ENCODE peak calls at places on chromosomes 16 and 17, in seven cellular contexts. K, H, L, D, P, Q and M are unnamed samples. For H3K36me3, the result is how much of the 10 kb centered on the place peaks cover.

GRCh38 chr17:53543363-53543927 is 279.3 kb upstream of the KIF2B start:
- DNase-seq in K (no peak), H (no peak), L (no peak), D (no peak), P (no peak), Q (no peak), M (no peak)

GRCh38 chr17:63841350-63842172 is 924 bp downstream of the SMARCD2 start:
- DNase-seq in K (peak), H (peak), L (no peak), D (peak), P (peak), Q (peak), M (peak)

GRCh38 chr17:31456814-31457213 is 65.3 kb downstream of the RAB11FIP4 start:
- DNase-seq in K (no peak), H (no peak), L (no peak), D (no peak), P (no peak), Q (no peak), M (no peak)

GRCh38 chr17:40886090-40886489 is 1.0 kb upstream of the KRT20 start:
- DNase-seq in K (no peak), H (no peak), L (no peak), D (no peak), P (no peak), Q (no peak), M (no peak)

GRCh38 chr17:14304222-14304844 is 3.5 kb downstream of the HS3ST3B1 start:
- DNase-seq in K (no peak), H (no peak), L (no peak), D (no peak), P (no peak), Q (no peak), M (no peak)

GRCh38 chr17:41695954-41696720 is 7.5 kb downstream of the EIF1 start:
- DNase-seq in K (peak), H (peak), L (peak), D (peak), P (peak), Q (no peak), M (no peak)

GRCh38 chr17:18261146-18261515 is 669 bp downstream of the MIEF2 start:
- DNase-seq in K (peak), H (peak), L (no peak), D (peak), P (peak), Q (peak), M (peak)

GRCh38 chr16:23408242-23409201 is 44.5 kb downstream of the COG7 start:
- DNase-seq in K (no peak), H (no peak), L (no peak), D (no peak), P (peak), Q (peak), M (no peak)

GRCh38 chr17:1493291-1493980 is 950 bp upstream of the MYO1C start:
- DNase-seq in K (no peak), H (no peak), L (no peak), D (no peak), P (no peak), Q (peak), M (peak)

GRCh38 chr17:6306820-6307219 is 128.1 kb downstream of the AIPL1 start:
- DNase-seq in K (no peak), H (no peak), L (no peak), D (no peak), P (no peak), Q (no peak), M (no peak)

GRCh38 chr17:58289869-58290268 is 9.1 kb upstream of the MPO start:
- DNase-seq in K (peak), H (no peak), L (no peak), D (no peak), P (no peak), Q (no peak), M (no peak)

GRCh38 chr17:42608692-42609181 is 437 bp downstream of the RETREG3 start:
- DNase-seq in K (no peak), H (peak), L (no peak), D (peak), P (peak), Q (peak), M (no peak)

GRCh38 chr16:53809088-53809951 is 105.4 kb downstream of the FTO start:
- DNase-seq in K (no peak), H (no peak), L (no peak), D (no peak), P (no peak), Q (no peak), M (no peak)

GRCh38 chr17:35844547-35844946 is 24.1 kb downstream of the HEATR9 start:
- DNase-seq in K (no peak), H (no peak), L (no peak), D (no peak), P (no peak), Q (no peak), M (no peak)

GRCh38 chr16:801584-802363 is 1.2 kb upstream of the GNG13 start:
- DNase-seq in K (peak), H (no peak), L (no peak), D (no peak), P (no peak), Q (no peak), M (no peak)

GRCh38 chr17:48544356-48545021 is 420 bp downstream of the HOXB2 start:
- DNase-seq in K (peak), H (no peak), L (peak), D (peak), P (peak), Q (peak), M (peak)

GRCh38 chr17:81412490-81413093 is 17.3 kb downstream of the BAHCC1 start:
- DNase-seq in K (peak), H (no peak), L (peak), D (no peak), P (no peak), Q (peak), M (no peak)

GRCh38 chr16:58125041-58125440 is 4.1 kb downstream of the CFAP20 start:
- DNase-seq in K (no peak), H (no peak), L (no peak), D (no peak), P (no peak), Q (no peak), M (no peak)

GRCh38 chr17:82871056-82871775 is 31.4 kb upstream of the ZNF750 start:
- DNase-seq in K (no peak), H (peak), L (no peak), D (no peak), P (peak), Q (no peak), M (no peak)

GRCh38 chr17:40303009-40303657 is 5.8 kb upstream of the RARA start:
- DNase-seq in K (peak), H (peak), L (peak), D (no peak), P (peak), Q (no peak), M (no peak)

GRCh38 chr17:40343126-40344119 is 21.1 kb downstream of the GJD3 start:
- DNase-seq in K (no peak), H (no peak), L (no peak), D (no peak), P (no peak), Q (peak), M (peak)

GRCh38 chr17:76193616-76194015 is 46.7 kb downstream of the RNF157 start:
- DNase-seq in K (peak), H (no peak), L (peak), D (no peak), P (peak), Q (no peak), M (no peak)

GRCh38 chr16:67400901-67401300 is 7.6 kb upstream of the TPPP3 start:
- DNase-seq in K (no peak), H (no peak), L (no peak), D (no peak), P (no peak), Q (no peak), M (no peak)

GRCh38 chr16:11354733-11355574 is 9.7 kb downstream of the RMI2 start:
- DNase-seq in K (no peak), H (peak), L (peak), D (peak), P (no peak), Q (no peak), M (peak)

GRCh38 chr16:67837811-67838210 is 4.3 kb upstream of the THAP11 start:
- DNase-seq in K (no peak), H (no peak), L (no peak), D (no peak), P (no peak), Q (no peak), M (no peak)

GRCh38 chr16:80620656-80621605 is 80.1 kb downstream of the DYNLRB2 start:
- DNase-seq in K (no peak), H (no peak), L (no peak), D (no peak), P (no peak), Q (no peak), M (no peak)

GRCh38 chr16:57508084-57508425 is 21.8 kb upstream of the DOK4 start:
- DNase-seq in K (no peak), H (no peak), L (no peak), D (no peak), P (no peak), Q (no peak), M (no peak)

GRCh38 chr17:59812139-59812538 is 80.6 kb downstream of the TUBD1 start:
- DNase-seq in K (no peak), H (no peak), L (no peak), D (no peak), P (no peak), Q (no peak), M (no peak)

GRCh38 chr17:36859003-36859300 is 78.3 kb upstream of the LHX1 start:
- DNase-seq in K (no peak), H (no peak), L (no peak), D (no peak), P (no peak), Q (no peak), M (no peak)

GRCh38 chr17:61354895-61355294 is 44.7 kb upstream of the TBX2 start:
- DNase-seq in K (no peak), H (no peak), L (no peak), D (no peak), P (peak), Q (no peak), M (no peak)

GRCh38 chr17:19331134-19331533 is 31.4 kb downstream of the B9D1 start:
- DNase-seq in K (no peak), H (no peak), L (no peak), D (no peak), P (no peak), Q (no peak), M (no peak)

GRCh38 chr16:78515421-78515820 is 416.0 kb downstream of the WWOX start:
- DNase-seq in K (no peak), H (no peak), L (no peak), D (no peak), P (no peak), Q (no peak), M (no peak)

GRCh38 chr17:35129154-35129972 is 7.9 kb downstream of the FNDC8 start:
- DNase-seq in K (no peak), H (no peak), L (no peak), D (no peak), P (no peak), Q (no peak), M (no peak)

GRCh38 chr16:15610369-15610871 is 32.5 kb downstream of the MARF1 start:
- DNase-seq in K (no peak), H (no peak), L (no peak), D (no peak), P (no peak), Q (no peak), M (no peak)

GRCh38 chr16:27222499-27223225 is 19.3 kb downstream of the KDM8 start:
- DNase-seq in K (no peak), H (no peak), L (no peak), D (no peak), P (no peak), Q (peak), M (no peak)

GRCh38 chr17:8867361-8867981 is at the start of gene PIK3R6:
- DNase-seq in K (no peak), H (no peak), L (no peak), D (no peak), P (no peak), Q (no peak), M (no peak)

GRCh38 chr16:12395266-12395665 is 408.4 kb downstream of the CPPED1 start:
- DNase-seq in K (no peak), H (no peak), L (no peak), D (no peak), P (no peak), Q (no peak), M (no peak)

DNA sequence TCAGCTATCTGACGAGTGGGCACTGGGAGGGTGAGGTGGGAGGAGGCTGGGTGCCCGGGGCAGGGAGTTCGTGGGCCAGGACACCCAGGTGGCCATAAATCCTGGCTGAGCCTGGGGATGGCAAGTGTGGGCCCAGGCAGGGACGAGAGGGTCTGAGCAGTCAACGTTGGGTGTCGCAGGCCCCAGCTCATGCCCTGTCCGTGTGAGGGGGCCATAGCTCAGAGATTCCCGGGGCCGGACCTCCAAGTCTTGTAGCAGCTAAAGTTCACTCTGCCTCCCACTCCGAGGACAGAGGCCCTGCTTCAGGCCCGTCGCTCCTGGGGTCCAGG is 34.4 kb downstream of the CTU2 start:
- DNase-seq in K (no peak), H (no peak), L (no peak), D (no peak), P (no peak), Q (no peak), M (no peak)
- H3K36me3 ChIP-seq in K (half or more), H (under half), L (under half), D (under half), P (under half), Q (under half), M (under half)

GRCh38 chr17:78401891-78402290 is 23.4 kb downstream of the PGS1 start:
- DNase-seq in K (no peak), H (no peak), L (no peak), D (no peak), P (no peak), Q (no peak), M (no peak)

GRCh38 chr17:78399693-78400144 is 21.3 kb downstream of the PGS1 start:
- DNase-seq in K (no peak), H (no peak), L (no peak), D (no peak), P (no peak), Q (no peak), M (no peak)

GRCh38 chr17:78401246-78401645 is 22.8 kb downstream of the PGS1 start:
- DNase-seq in K (no peak), H (no peak), L (no peak), D (no peak), P (no peak), Q (no peak), M (no peak)

GRCh38 chr17:78399028-78399692 is 20.7 kb downstream of the PGS1 start:
- DNase-seq in K (no peak), H (no peak), L (no peak), D (no peak), P (no peak), Q (no peak), M (no peak)

DNA sequence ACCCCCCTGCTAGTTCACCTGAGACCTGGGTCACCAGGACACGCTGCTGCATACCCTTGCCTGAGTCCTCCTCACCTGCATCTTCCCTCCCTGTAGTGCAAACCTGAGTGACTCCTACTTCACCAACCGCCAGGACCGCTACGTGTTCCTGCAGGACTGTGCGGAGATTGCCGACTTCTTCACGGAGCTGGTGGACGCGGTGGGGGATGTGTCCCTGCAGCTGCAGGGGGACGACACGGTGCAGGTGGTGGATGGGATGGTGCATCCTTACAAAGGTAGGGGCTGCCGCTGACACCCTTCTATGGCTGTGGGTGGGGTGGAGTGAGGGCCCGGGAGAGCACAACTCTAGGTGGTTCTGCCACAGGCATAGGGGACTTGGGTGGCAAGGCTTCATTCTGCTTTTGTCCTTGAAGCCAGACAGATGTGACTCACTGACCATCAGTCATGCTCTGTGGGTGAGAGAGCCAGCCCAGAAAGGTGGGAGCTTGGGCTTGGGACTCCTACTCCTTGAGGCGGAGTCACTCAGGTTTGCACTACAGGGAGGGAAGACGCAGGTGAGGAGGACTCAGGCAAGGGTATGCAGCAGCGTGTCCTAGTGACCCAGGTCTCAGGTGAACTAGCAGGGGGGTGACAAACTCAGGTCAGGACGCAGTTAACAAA is 22.3 kb downstream of the PGS1 start:
- DNase-seq in K (no peak), H (no peak), L (no peak), D (no peak), P (no peak), Q (no peak), M (no peak)
- H3K36me3 ChIP-seq in K (half or more), H (half or more), L (half or more), D (under half), P (under half), Q (half or more), M (half or more)

GRCh38 chr16:88593910-88594309 is 23.7 kb downstream of the ZC3H18 start:
- DNase-seq in K (no peak), H (no peak), L (no peak), D (no peak), P (no peak), Q (no peak), M (no peak)

GRCh38 chr16:88597856-88598491 is 27.8 kb downstream of the ZC3H18 start:
- DNase-seq in K (no peak), H (no peak), L (no peak), D (no peak), P (no peak), Q (no peak), M (no peak)

GRCh38 chr16:88595101-88595500 is 24.9 kb downstream of the ZC3H18 start:
- DNase-seq in K (no peak), H (no peak), L (no peak), D (no peak), P (no peak), Q (peak), M (no peak)

GRCh38 chr16:88596477-88596876 is 26.3 kb downstream of the ZC3H18 start:
- DNase-seq in K (no peak), H (no peak), L (no peak), D (no peak), P (no peak), Q (no peak), M (no peak)

GRCh38 chr16:88595921-88596320 is 25.7 kb downstream of the ZC3H18 start:
- DNase-seq in K (no peak), H (no peak), L (no peak), D (no peak), P (no peak), Q (no peak), M (no peak)
- H3K36me3 ChIP-seq in K (half or more), H (half or more), L (under half), D (under half), P (under half), Q (under half), M (under half)

DNA sequence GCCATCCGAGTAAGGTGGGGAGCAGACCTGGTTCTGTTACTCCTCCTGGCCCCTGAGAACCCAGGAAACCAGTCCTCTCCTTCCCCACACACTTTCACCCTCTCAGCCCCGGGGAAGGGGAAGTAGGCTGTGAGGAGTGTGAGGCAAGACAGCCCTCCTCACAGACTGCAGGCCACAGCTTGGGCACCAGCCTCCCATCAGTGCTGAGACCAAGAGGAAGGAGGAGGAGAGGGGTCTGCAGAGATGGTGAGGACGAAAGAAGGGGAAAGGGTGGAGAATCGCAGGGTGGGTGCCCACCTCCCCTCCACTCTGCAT is 7.0 kb downstream of the G6PC3 start:
- DNase-seq in K (no peak), H (no peak), L (no peak), D (no peak), P (no peak), Q (no peak), M (peak)
- H3K36me3 ChIP-seq in K (under half), H (under half), L (under half), D (under half), P (under half), Q (half or more), M (half or more)